ENCODE peak calls at places on chromosomes 12 and 14, in six cellular contexts. B, K, W, E, L and Z are unnamed samples.

GRCh38 chr12:124681779-124682391 is 114.5 kb upstream of the NCOR2 start:
- DNase-seq in B (peak), K (no peak), W (peak), E (no peak), L (peak), Z (peak)

GRCh38 chr14:98293527-98293926 is 978.5 kb downstream of the BCL11B start:
- DNase-seq in B (no peak), K (no peak), W (peak), E (no peak), L (peak), Z (no peak)

GRCh38 chr12:132559652-132560420 is 50.5 kb downstream of the LRCOL1 start:
- DNase-seq in B (peak), K (peak), W (peak), E (no peak), L (peak), Z (peak)

GRCh38 chr12:57631566-57632368 is 1.2 kb downstream of the B4GALNT1 start:
- DNase-seq in B (no peak), K (no peak), W (no peak), E (no peak), L (no peak), Z (peak)

GRCh38 chr12:59372971-59373370 is 222.9 kb upstream of the SLC16A7 start:
- DNase-seq in B (no peak), K (no peak), W (peak), E (no peak), L (peak), Z (peak)

GRCh38 chr12:49741882-49742620 is 694 bp downstream of the TMBIM6 start:
- DNase-seq in B (peak), K (peak), W (peak), E (peak), L (peak), Z (peak)

GRCh38 chr14:105665951-105666277 is 139.5 kb downstream of the TMEM121 start:
- DNase-seq in B (no peak), K (no peak), W (no peak), E (no peak), L (no peak), Z (no peak)

GRCh38 chr14:66281036-66281776 is 205.0 kb upstream of the CCDC196 start:
- DNase-seq in B (peak), K (no peak), W (peak), E (no peak), L (no peak), Z (peak)

GRCh38 chr12:53097207-53097563 is 282 bp upstream of the IGFBP6 start:
- DNase-seq in B (peak), K (no peak), W (no peak), E (no peak), L (no peak), Z (peak)

GRCh38 chr12:10001141-10001778 is 2.3 kb upstream of the CLEC1B start:
- DNase-seq in B (no peak), K (no peak), W (no peak), E (no peak), L (peak), Z (no peak)

GRCh38 chr12:20798561-20798960 is 11.9 kb upstream of the SLCO1B3 start:
- DNase-seq in B (peak), K (peak), W (no peak), E (no peak), L (peak), Z (peak)

GRCh38 chr14:83827383-83827782 is 1702.6 kb upstream of the FLRT2 start:
- DNase-seq in B (no peak), K (no peak), W (no peak), E (no peak), L (no peak), Z (no peak)

GRCh38 chr14:29906256-29906885 is 21.3 kb downstream of the PRKD1 start:
- DNase-seq in B (no peak), K (no peak), W (peak), E (no peak), L (peak), Z (peak)

GRCh38 chr12:85676816-85677749 is 159.1 kb downstream of the RASSF9 start:
- DNase-seq in B (no peak), K (no peak), W (no peak), E (no peak), L (peak), Z (no peak)

GRCh38 chr12:5746917-5747316 is 198.1 kb downstream of the ANO2 start:
- DNase-seq in B (no peak), K (no peak), W (no peak), E (no peak), L (no peak), Z (no peak)

GRCh38 chr12:103571286-103571685 is 15.8 kb upstream of the STAB2 start:
- DNase-seq in B (no peak), K (no peak), W (no peak), E (no peak), L (peak), Z (no peak)

GRCh38 chr12:89775336-89776005 is 66.8 kb upstream of the ATP2B1 start:
- DNase-seq in B (no peak), K (no peak), W (no peak), E (no peak), L (no peak), Z (no peak)

GRCh38 chr12:48002179-48002601 is 2.1 kb downstream of the COL2A1 start:
- DNase-seq in B (no peak), K (no peak), W (no peak), E (no peak), L (no peak), Z (peak)

GRCh38 chr12:130973906-130974305 is 20.2 kb downstream of the ADGRD1 start:
- DNase-seq in B (no peak), K (no peak), W (no peak), E (no peak), L (no peak), Z (no peak)

GRCh38 chr12:12384601-12385321 is 27.9 kb downstream of the BORCS5 start:
- DNase-seq in B (no peak), K (no peak), W (no peak), E (no peak), L (no peak), Z (no peak)

GRCh38 chr12:8822298-8822697 is at the start of gene A2ML1:
- DNase-seq in B (no peak), K (no peak), W (no peak), E (no peak), L (peak), Z (no peak)

GRCh38 chr14:50389668-50390441 is 6.8 kb downstream of the CDKL1 start:
- DNase-seq in B (no peak), K (no peak), W (peak), E (no peak), L (no peak), Z (no peak)

GRCh38 chr12:60689137-60689536 is 1093.3 kb downstream of the SLC16A7 start:
- DNase-seq in B (no peak), K (peak), W (no peak), E (no peak), L (peak), Z (no peak)

GRCh38 chr12:88375301-88375959 is 204.8 kb downstream of the KITLG start:
- DNase-seq in B (no peak), K (no peak), W (no peak), E (no peak), L (peak), Z (no peak)

GRCh38 chr12:1552978-1553471 is 41.4 kb downstream of the FBXL14 start:
- DNase-seq in B (no peak), K (peak), W (no peak), E (no peak), L (no peak), Z (no peak)

GRCh38 chr12:6780573-6780972 is 8.3 kb downstream of the LAG3 start:
- DNase-seq in B (no peak), K (no peak), W (no peak), E (no peak), L (no peak), Z (no peak)

GRCh38 chr14:31206536-31207286 is 882 bp downstream of the HECTD1 start:
- DNase-seq in B (peak), K (peak), W (peak), E (no peak), L (peak), Z (no peak)

GRCh38 chr12:69388371-69388770 is 28.8 kb downstream of the YEATS4 start:
- DNase-seq in B (peak), K (peak), W (no peak), E (no peak), L (peak), Z (peak)

GRCh38 chr12:464484-465267 is 4.9 kb downstream of the B4GALNT3 start:
- DNase-seq in B (no peak), K (no peak), W (peak), E (no peak), L (no peak), Z (no peak)

GRCh38 chr14:70638416-70638815 is 3.3 kb upstream of the TTC9 start:
- DNase-seq in B (no peak), K (no peak), W (no peak), E (no peak), L (no peak), Z (no peak)

GRCh38 chr12:85673921-85674420 is 162.2 kb downstream of the RASSF9 start:
- DNase-seq in B (no peak), K (no peak), W (no peak), E (no peak), L (no peak), Z (no peak)

GRCh38 chr14:54653764-54654469 is 87.0 kb downstream of the SAMD4A start:
- DNase-seq in B (peak), K (no peak), W (peak), E (no peak), L (peak), Z (peak)

GRCh38 chr12:41188058-41188840 is at the start of gene PDZRN4:
- DNase-seq in B (no peak), K (no peak), W (no peak), E (no peak), L (peak), Z (no peak)

GRCh38 chr14:71050227-71050823 is 143.1 kb downstream of the PCNX1 start:
- DNase-seq in B (peak), K (peak), W (no peak), E (no peak), L (peak), Z (peak)

GRCh38 chr14:105389534-105389933 is 8.8 kb upstream of the TEX22 start:
- DNase-seq in B (no peak), K (no peak), W (no peak), E (no peak), L (no peak), Z (no peak)

GRCh38 chr12:122721057-122721545 is 4.5 kb upstream of the HCAR3 start:
- DNase-seq in B (peak), K (no peak), W (no peak), E (no peak), L (peak), Z (peak)

GRCh38 chr12:91885851-91886250 is 259.8 kb downstream of the BTG1 start:
- DNase-seq in B (no peak), K (no peak), W (no peak), E (no peak), L (peak), Z (no peak)
- H3K4me3 ChIP-seq in B (no peak), K (no peak), W (no peak), E (no peak), L (no peak), Z (no peak)

GRCh38 chr14:35963209-35963608 is 137.1 kb downstream of the BRMS1L start:
- DNase-seq in B (no peak), K (no peak), W (no peak), E (no peak), L (peak), Z (no peak)
- TF ChIP-seq CTCF in B (peak), K (peak), W (no peak), E (no peak), L (peak), Z (no peak)

DNA sequence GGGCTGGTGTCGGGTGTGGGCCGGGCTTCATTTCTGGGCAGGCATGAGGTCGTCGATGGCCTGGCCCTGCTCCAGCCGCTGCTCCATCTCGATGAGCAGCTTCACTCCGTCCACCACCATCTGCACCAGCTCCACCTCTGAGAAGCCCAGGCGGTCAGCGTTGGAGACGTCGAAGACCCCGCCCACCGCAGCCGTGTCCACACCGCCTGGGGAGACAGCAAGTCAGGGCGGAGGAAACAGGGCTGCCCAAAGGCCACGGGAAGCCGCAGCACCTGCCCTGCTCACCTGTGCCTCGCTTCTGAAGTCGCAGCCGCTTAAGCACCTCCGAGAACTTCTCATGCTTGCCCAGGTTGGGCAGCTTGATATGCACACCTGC is 2.8 kb downstream of the CKB start:
- DNase-seq in B (no peak), K (no peak), W (no peak), E (no peak), L (no peak), Z (no peak)
- H3K4me3 ChIP-seq in B (no peak), K (no peak), W (no peak), E (no peak), L (no peak), Z (no peak)

DNA sequence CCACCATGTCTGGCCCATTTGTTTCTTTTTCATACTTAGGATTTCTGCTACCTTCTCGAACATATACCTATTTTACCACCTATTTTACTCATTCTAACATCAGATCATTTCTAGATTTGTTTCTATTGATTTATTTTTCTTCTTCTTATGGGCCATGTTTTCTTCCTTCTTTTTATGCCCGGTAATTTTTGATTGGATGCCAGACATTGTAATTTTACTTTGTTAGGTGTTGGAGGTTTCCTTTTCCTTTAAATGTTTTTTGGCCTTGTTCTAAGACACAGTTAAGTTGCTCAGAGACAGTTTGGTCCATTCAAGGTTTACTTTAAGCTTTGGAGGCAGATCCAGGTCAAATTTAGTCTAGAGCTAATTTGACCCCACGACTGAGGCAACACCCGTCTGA is 14.7 kb upstream of the BEGAIN start:
- DNase-seq in B (no peak), K (no peak), W (no peak), E (no peak), L (no peak), Z (no peak)
- TF ChIP-seq CTCF in B (no peak), K (no peak), W (no peak), E (no peak), L (no peak), Z (no peak)

GRCh38 chr14:86912689-86913088 is 1080.3 kb downstream of the GALC start:
- DNase-seq in B (no peak), K (no peak), W (no peak), E (no peak), L (no peak), Z (no peak)
- H3K4me3 ChIP-seq in B (no peak), K (no peak), W (no peak), E (no peak), L (no peak), Z (no peak)

GRCh38 chr12:106304797-106305196 is 2.3 kb downstream of the TCP11L2 start:
- DNase-seq in B (no peak), K (no peak), W (no peak), E (no peak), L (no peak), Z (no peak)

GRCh38 chr12:106302401-106303201 is at the start of gene TCP11L2:
- DNase-seq in B (peak), K (peak), W (peak), E (peak), L (peak), Z (peak)

GRCh38 chr12:106304001-106304421 is 1.5 kb downstream of the TCP11L2 start:
- DNase-seq in B (no peak), K (no peak), W (no peak), E (no peak), L (no peak), Z (no peak)

GRCh38 chr12:106301611-106302321 is 767 bp upstream of the TCP11L2 start:
- DNase-seq in B (peak), K (peak), W (peak), E (peak), L (peak), Z (peak)

GRCh38 chr12:106303202-106303820 is 778 bp downstream of the TCP11L2 start:
- DNase-seq in B (peak), K (peak), W (peak), E (peak), L (peak), Z (peak)
- TF ChIP-seq CTCF in B (no peak), K (peak), W (no peak), E (no peak), L (no peak), Z (peak)